ENCODE peak calls at places on chromosomes 2 and 18, in five cellular contexts. One of them, this sample, is unnamed.
A peak's percentile ranks its signal among the peaks of the same experiment; 100 is the strongest.

GRCh38 chr2:41894563-41895333 is 153.1 kb upstream of the PKDCC start:
- DNase-seq in stomach: no peak
- DNase-seq in endothelial cell: no peak
- DNase-seq in uterus: no peak
- DNase-seq in brain microvascular endothelial cell: no peak
- DNase-seq in this sample: no peak

GRCh38 chr2:127670957-127671290 is 4.4 kb downstream of the LIMS2 start:
- DNase-seq in stomach: peak; percentile 2
- DNase-seq in uterus: no peak
- DNase-seq in brain microvascular endothelial cell: no peak
- DNase-seq in endothelial cell: no peak
- DNase-seq in this sample: no peak

GRCh38 chr2:19774788-19775156 is 127.0 kb downstream of the TTC32 start:
- DNase-seq in brain microvascular endothelial cell: no peak
- DNase-seq in uterus: no peak
- DNase-seq in endothelial cell: no peak
- DNase-seq in stomach: no peak
- DNase-seq in this sample: no peak

GRCh38 chr18:9691235-9691634 is 16.9 kb upstream of the RAB31 start:
- DNase-seq in stomach: no peak
- DNase-seq in uterus: no peak
- DNase-seq in brain microvascular endothelial cell: no peak
- DNase-seq in endothelial cell: no peak
- DNase-seq in this sample: no peak

GRCh38 chr2:199136241-199136640 is 321.5 kb downstream of the SATB2 start:
- DNase-seq in stomach: no peak
- DNase-seq in brain microvascular endothelial cell: no peak
- DNase-seq in uterus: no peak
- DNase-seq in endothelial cell: no peak
- DNase-seq in this sample: no peak

GRCh38 chr2:217142649-217143266 is 282.9 kb upstream of the TNP1 start:
- DNase-seq in stomach: no peak
- DNase-seq in endothelial cell: peak; percentile 53
- DNase-seq in brain microvascular endothelial cell: peak; percentile 38
- DNase-seq in uterus: no peak
- DNase-seq in this sample: no peak

GRCh38 chr2:165950438-165950837 is 3.1 kb downstream of the TTC21B start:
- DNase-seq in endothelial cell: no peak
- DNase-seq in uterus: no peak
- DNase-seq in brain microvascular endothelial cell: no peak
- DNase-seq in stomach: no peak
- DNase-seq in this sample: no peak

GRCh38 chr2:132038179-132038882 is 123.4 kb downstream of the ANKRD30BL start:
- DNase-seq in stomach: no peak
- DNase-seq in uterus: no peak
- DNase-seq in endothelial cell: peak; percentile 5
- DNase-seq in brain microvascular endothelial cell: no peak
- DNase-seq in this sample: no peak

GRCh38 chr2:60832621-60833020 is 48.8 kb upstream of the REL start:
- DNase-seq in brain microvascular endothelial cell: no peak
- DNase-seq in uterus: no peak
- DNase-seq in endothelial cell: no peak
- DNase-seq in stomach: no peak
- DNase-seq in this sample: no peak

GRCh38 chr2:219252900-219253752 is at the start of gene TUBA4B:
- DNase-seq in endothelial cell: peak; percentile 31
- DNase-seq in brain microvascular endothelial cell: peak; percentile 20
- DNase-seq in uterus: no peak
- DNase-seq in stomach: peak; percentile 50
- DNase-seq in this sample: no peak

GRCh38 chr18:62085766-62086165 is 101.1 kb downstream of the PIGN start:
- DNase-seq in stomach: no peak
- DNase-seq in uterus: no peak
- DNase-seq in brain microvascular endothelial cell: no peak
- DNase-seq in endothelial cell: no peak
- DNase-seq in this sample: no peak

GRCh38 chr2:184449760-184450159 is 148.6 kb upstream of the ZNF804A start:
- DNase-seq in endothelial cell: no peak
- DNase-seq in brain microvascular endothelial cell: no peak
- DNase-seq in stomach: no peak
- DNase-seq in uterus: no peak
- DNase-seq in this sample: no peak

GRCh38 chr2:177296047-177296446 is 31.5 kb upstream of the NFE2L2 start:
- DNase-seq in brain microvascular endothelial cell: no peak
- DNase-seq in endothelial cell: no peak
- DNase-seq in uterus: no peak
- DNase-seq in stomach: no peak
- DNase-seq in this sample: no peak

GRCh38 chr2:208671312-208671711 is 264.7 kb downstream of the PTH2R start:
- DNase-seq in uterus: no peak
- DNase-seq in stomach: no peak
- DNase-seq in brain microvascular endothelial cell: no peak
- DNase-seq in endothelial cell: no peak
- DNase-seq in this sample: no peak

DNA sequence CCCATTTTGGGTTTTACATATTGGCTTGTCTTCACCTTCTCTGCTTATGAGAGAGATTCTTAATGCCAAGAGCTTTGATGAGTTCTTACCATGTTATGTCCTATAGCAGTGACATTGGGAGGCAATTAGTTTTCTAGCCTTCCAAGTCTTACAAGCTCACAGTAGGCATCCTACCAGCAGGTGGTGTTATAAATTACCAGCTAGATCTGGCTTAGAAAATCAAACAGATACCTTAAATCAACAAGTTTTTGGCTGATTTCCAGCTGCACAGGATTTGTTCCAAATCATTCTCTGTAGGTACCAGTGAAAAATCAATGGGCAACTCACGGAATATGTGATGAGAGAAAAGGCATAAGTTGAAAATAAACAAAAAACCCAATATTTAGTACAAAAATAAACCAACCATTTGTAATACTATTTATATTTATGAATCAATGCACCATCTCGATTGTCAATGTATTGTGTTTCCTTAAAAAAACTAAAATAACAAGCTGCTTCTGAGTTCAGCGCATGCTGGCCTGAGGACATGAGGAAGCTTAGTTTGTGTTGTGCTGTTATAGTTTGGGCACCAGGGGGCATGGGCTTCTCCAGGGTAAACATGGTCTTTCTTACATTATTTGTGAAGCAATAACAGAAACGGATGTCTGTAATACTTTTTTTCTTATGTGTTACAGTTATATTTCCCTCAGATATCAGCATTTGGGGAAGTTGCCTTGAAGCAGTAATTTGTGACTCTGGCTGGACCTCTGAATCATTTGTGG is 34.1 kb upstream of the NXPH2 start:
- DNase-seq in uterus: no peak
- DNase-seq in stomach: no peak
- DNase-seq in brain microvascular endothelial cell: no peak
- DNase-seq in endothelial cell: no peak
- DNase-seq in this sample: no peak
- TF ChIP-seq CTCF in uterus: no peak
- TF ChIP-seq CTCF in stomach: no peak
- TF ChIP-seq CTCF in brain microvascular endothelial cell: peak; percentile 23
- TF ChIP-seq CTCF in endothelial cell: peak; percentile 50
- TF ChIP-seq CTCF in this sample: no peak

GRCh38 chr18:4068552-4069158 is 386.5 kb downstream of the DLGAP1 start:
- DNase-seq in uterus: no peak
- DNase-seq in endothelial cell: peak; percentile 59
- DNase-seq in stomach: no peak
- DNase-seq in brain microvascular endothelial cell: peak; percentile 36
- DNase-seq in this sample: no peak
- TF ChIP-seq CTCF in uterus: no peak
- TF ChIP-seq CTCF in endothelial cell: peak; percentile 78
- TF ChIP-seq CTCF in stomach: peak; percentile 16
- TF ChIP-seq CTCF in brain microvascular endothelial cell: peak; percentile 81
- TF ChIP-seq CTCF in this sample: no peak

GRCh38 chr2:174636979-174637378 is 39.4 kb upstream of the WIPF1 start:
- DNase-seq in uterus: no peak
- DNase-seq in stomach: no peak
- DNase-seq in endothelial cell: no peak
- DNase-seq in brain microvascular endothelial cell: no peak
- DNase-seq in this sample: no peak
- TF ChIP-seq CTCF in uterus: no peak
- TF ChIP-seq CTCF in stomach: no peak
- TF ChIP-seq CTCF in endothelial cell: no peak
- TF ChIP-seq CTCF in brain microvascular endothelial cell: peak; percentile 28
- TF ChIP-seq CTCF in this sample: no peak

GRCh38 chr2:171702781-171703556 is 15.7 kb downstream of the DYNC1I2 start:
- DNase-seq in stomach: no peak
- DNase-seq in brain microvascular endothelial cell: peak; percentile 11
- DNase-seq in endothelial cell: no peak
- DNase-seq in uterus: no peak
- DNase-seq in this sample: no peak

GRCh38 chr2:171709011-171709685 is 21.9 kb downstream of the DYNC1I2 start:
- DNase-seq in brain microvascular endothelial cell: no peak
- DNase-seq in uterus: no peak
- DNase-seq in stomach: no peak
- DNase-seq in endothelial cell: no peak
- DNase-seq in this sample: no peak

GRCh38 chr2:171707752-171708151 is 20.5 kb downstream of the DYNC1I2 start:
- DNase-seq in endothelial cell: no peak
- DNase-seq in uterus: no peak
- DNase-seq in stomach: no peak
- DNase-seq in brain microvascular endothelial cell: no peak
- DNase-seq in this sample: no peak

GRCh38 chr2:171703574-171704347 is 16.5 kb downstream of the DYNC1I2 start:
- DNase-seq in uterus: no peak
- DNase-seq in stomach: no peak
- DNase-seq in brain microvascular endothelial cell: peak; percentile 29
- DNase-seq in endothelial cell: no peak
- DNase-seq in this sample: no peak

GRCh38 chr2:171706152-171706803 is 19.0 kb downstream of the DYNC1I2 start:
- DNase-seq in uterus: no peak
- DNase-seq in brain microvascular endothelial cell: no peak
- DNase-seq in stomach: no peak
- DNase-seq in endothelial cell: no peak
- DNase-seq in this sample: no peak
- TF ChIP-seq CTCF in uterus: no peak
- TF ChIP-seq CTCF in brain microvascular endothelial cell: peak; percentile 39
- TF ChIP-seq CTCF in stomach: no peak
- TF ChIP-seq CTCF in endothelial cell: no peak
- TF ChIP-seq CTCF in this sample: no peak

GRCh38 chr2:223954401-223954800 is 2.9 kb upstream of the MRPL44 start:
- DNase-seq in brain microvascular endothelial cell: peak; percentile 94
- DNase-seq in uterus: no peak
- DNase-seq in stomach: no peak
- DNase-seq in endothelial cell: no peak
- DNase-seq in this sample: no peak
- TF ChIP-seq CTCF in brain microvascular endothelial cell: peak; percentile 21
- TF ChIP-seq CTCF in uterus: no peak
- TF ChIP-seq CTCF in stomach: no peak
- TF ChIP-seq CTCF in endothelial cell: no peak
- TF ChIP-seq CTCF in this sample: no peak